ENCODE peak calls at places on chromosome X, in four cellular contexts. K is endothelial cell of umbilical vein, Y is anterior cingulate cortex, W is fibroblast of the conjunctiva. F is an unnamed sample.
A peak's percentile ranks its signal among the peaks of the same experiment; 100 is the strongest.

GRCh38 chrX:44400588-44400987 is 57.1 kb upstream of the EFHC2 start:
- DNase-seq in K (peak; percentile 3), Y (no peak), W (peak; percentile 65), F (peak; percentile 80)

GRCh38 chrX:25158635-25159034 is 142.9 kb upstream of the ARX start:
- DNase-seq in K (no peak), Y (no peak), W (no peak), F (no peak)

GRCh38 chrX:127726227-127726626 is 326.0 kb downstream of the ACTRT1 start:
- DNase-seq in K (peak; percentile 7), Y (no peak), W (no peak), F (no peak)

GRCh38 chrX:39162322-39162721 is 361.1 kb downstream of the MID1IP1 start:
- DNase-seq in K (no peak), Y (no peak), W (no peak), F (no peak)

GRCh38 chrX:100911731-100912130 is 17.0 kb downstream of the XKRX start:
- DNase-seq in K (peak; percentile 5), Y (no peak), W (no peak), F (no peak)

GRCh38 chrX:21738145-21738949 is 19.6 kb downstream of the SMPX start:
- DNase-seq in K (no peak), Y (no peak), W (no peak), F (no peak)

GRCh38 chrX:68841251-68842049 is 12.6 kb downstream of the EFNB1 start:
- DNase-seq in K (no peak), Y (no peak), W (no peak), F (no peak)

GRCh38 chrX:31679861-31680260 is 608.0 kb upstream of the FTHL17 start:
- DNase-seq in K (no peak), Y (no peak), W (no peak), F (no peak)

GRCh38 chrX:95754411-95754810 is 930.2 kb upstream of the DIAPH2 start:
- DNase-seq in K (no peak), Y (no peak), W (no peak), F (no peak)